ENCODE peak calls at places on chromosomes 11 and 22, in seven cellular contexts. O is mammary epithelial cell, C is neural progenitor cell, D is H9, W is K562, J is PC-3, V is SK-N-SH. S is an unnamed sample.

GRCh38 chr11:61751384-61751783 is 1.1 kb upstream of the MYRF start:
- DNase-seq in O (no peak), C (no peak), D (no peak), W (no peak), J (no peak), V (no peak), S (no peak)

GRCh38 chr11:6681949-6682348 is 1.2 kb downstream of the MRPL17 start:
- DNase-seq in O (peak), C (peak), D (no peak), W (peak), J (peak), V (peak), S (peak)

GRCh38 chr11:69075421-69076128 is 26.8 kb downstream of the TPCN2 start:
- DNase-seq in O (peak), C (no peak), D (no peak), W (no peak), J (peak), V (no peak), S (no peak)

GRCh38 chr11:61516191-61516590 is 7.6 kb downstream of the LRRC10B start:
- DNase-seq in O (no peak), C (peak), D (peak), W (peak), J (no peak), V (no peak), S (no peak)

GRCh38 chr11:8759634-8760033 is 77.0 kb downstream of the RPL27A start:
- DNase-seq in O (no peak), C (no peak), D (no peak), W (no peak), J (no peak), V (no peak), S (no peak)

GRCh38 chr22:30335236-30335635 is 8.5 kb upstream of the TBC1D10A start:
- DNase-seq in O (no peak), C (no peak), D (no peak), W (no peak), J (no peak), V (no peak), S (no peak)

GRCh38 chr11:116342148-116342547 is 430.6 kb downstream of the BUD13 start:
- DNase-seq in O (no peak), C (no peak), D (no peak), W (no peak), J (no peak), V (no peak), S (no peak)

GRCh38 chr11:35298369-35298768 is 121.0 kb downstream of the SLC1A2 start:
- DNase-seq in O (no peak), C (no peak), D (no peak), W (no peak), J (no peak), V (no peak), S (no peak)

GRCh38 chr22:45069925-45070324 is 60.1 kb upstream of the PHF21B start:
- DNase-seq in O (peak), C (no peak), D (no peak), W (no peak), J (peak), V (no peak), S (no peak)

GRCh38 chr11:74311352-74311926 is at the start of gene P4HA3:
- DNase-seq in O (peak), C (peak), D (peak), W (peak), J (peak), V (peak), S (no peak)

GRCh38 chr11:65111537-65112225 is at the start of gene TM7SF2:
- DNase-seq in O (peak), C (peak), D (peak), W (peak), J (peak), V (peak), S (peak)

DNA sequence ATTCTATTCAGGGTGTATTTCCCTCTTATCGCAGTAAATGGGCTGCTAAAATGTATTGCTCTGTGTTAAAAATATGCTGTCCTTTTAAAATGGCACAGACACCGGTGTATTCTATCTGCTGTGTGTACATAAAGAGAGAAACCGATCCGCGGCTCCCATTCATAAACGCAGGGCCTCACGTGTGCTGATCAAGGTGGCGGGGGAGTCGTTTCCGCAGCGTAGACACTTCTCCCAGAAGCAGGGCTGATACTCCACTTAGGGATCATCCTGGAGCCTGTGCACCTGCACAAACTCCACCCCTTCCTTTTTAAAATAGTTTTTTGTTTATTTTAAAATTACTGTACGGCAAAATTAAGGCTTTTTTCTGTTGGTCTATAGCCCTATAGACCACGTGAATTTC is 26.1 kb upstream of the IGSF9B start:
- DNase-seq in O (no peak), C (no peak), D (no peak), W (no peak), J (no peak), V (no peak), S (no peak)
- H3K4me2 ChIP-seq in O (no peak), C (no peak), D (no peak), W (no peak), J (no peak), V (no peak), S (no peak)

DNA sequence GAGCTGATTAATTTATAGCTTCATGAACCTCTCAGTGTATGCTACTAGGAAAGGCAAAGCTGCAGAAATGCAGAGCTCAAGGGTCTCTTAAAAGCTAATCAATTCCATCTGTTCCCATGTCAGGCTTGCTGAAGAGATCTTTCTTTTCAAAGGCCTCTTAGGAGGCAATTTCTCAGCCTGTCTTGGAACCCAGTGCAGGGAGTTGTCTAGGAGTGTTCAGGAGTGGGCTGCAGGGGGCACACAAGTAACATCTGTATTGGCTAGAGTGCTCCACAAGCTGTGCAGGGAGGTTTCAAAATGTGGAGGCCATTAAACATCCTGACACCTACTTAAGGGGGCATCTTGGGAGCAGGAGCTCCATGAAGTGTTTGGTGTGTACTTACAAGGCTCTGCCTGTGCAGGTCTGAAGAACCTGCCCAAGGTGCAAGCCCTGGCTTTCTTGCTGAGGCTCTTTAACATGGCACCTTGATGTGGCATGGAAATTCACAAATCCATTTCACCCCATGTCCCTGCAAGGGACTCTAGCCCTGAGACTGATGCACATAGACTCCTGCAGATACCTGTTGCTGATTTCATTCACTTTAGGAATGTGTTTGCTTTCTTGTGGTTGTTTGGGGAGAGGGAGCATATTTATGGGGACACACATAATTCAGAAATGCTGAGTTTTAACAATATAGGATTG is 134.7 kb downstream of the ME3 start:
- DNase-seq in O (no peak), C (peak), D (no peak), W (no peak), J (no peak), V (no peak), S (no peak)
- TF ChIP-seq CTCF in O (no peak), C (peak), D (peak), W (no peak), J (no peak), V (peak), S (no peak)

GRCh38 chr11:102610198-102610597 is 14.9 kb downstream of the MMP20 start:
- DNase-seq in O (no peak), C (no peak), D (no peak), W (no peak), J (no peak), V (no peak), S (no peak)

GRCh38 chr11:102614485-102614884 is 10.6 kb downstream of the MMP20 start:
- DNase-seq in O (no peak), C (no peak), D (no peak), W (no peak), J (peak), V (no peak), S (no peak)

GRCh38 chr11:102608699-102609098 is 16.4 kb downstream of the MMP20 start:
- DNase-seq in O (peak), C (no peak), D (no peak), W (no peak), J (peak), V (no peak), S (no peak)

GRCh38 chr11:102613455-102613854 is 11.7 kb downstream of the MMP20 start:
- DNase-seq in O (no peak), C (no peak), D (no peak), W (no peak), J (no peak), V (no peak), S (no peak)

DNA sequence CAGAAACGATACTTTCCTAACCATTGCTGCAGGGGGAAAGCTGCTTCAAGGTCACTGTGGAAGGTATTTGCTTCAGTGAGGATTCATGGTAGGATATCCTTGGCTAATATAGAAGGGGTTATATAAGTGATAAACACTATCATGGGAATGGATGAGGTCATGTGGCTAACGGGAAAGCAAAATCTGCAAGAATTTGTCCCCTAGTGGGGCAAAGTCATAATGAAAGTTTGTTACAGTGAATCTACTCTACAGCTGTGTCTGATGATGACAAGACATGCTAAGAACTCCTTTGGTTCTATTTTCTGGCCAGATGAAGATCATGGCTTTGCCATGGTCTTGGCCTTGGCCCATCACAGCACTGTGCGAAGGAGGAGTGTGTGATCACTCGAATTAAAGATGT is 13.8 kb downstream of the MMP20 start:
- DNase-seq in O (no peak), C (no peak), D (no peak), W (no peak), J (no peak), V (no peak), S (no peak)
- H3K4me2 ChIP-seq in O (no peak), C (no peak), D (no peak), W (no peak), J (no peak), V (no peak), S (no peak)

DNA sequence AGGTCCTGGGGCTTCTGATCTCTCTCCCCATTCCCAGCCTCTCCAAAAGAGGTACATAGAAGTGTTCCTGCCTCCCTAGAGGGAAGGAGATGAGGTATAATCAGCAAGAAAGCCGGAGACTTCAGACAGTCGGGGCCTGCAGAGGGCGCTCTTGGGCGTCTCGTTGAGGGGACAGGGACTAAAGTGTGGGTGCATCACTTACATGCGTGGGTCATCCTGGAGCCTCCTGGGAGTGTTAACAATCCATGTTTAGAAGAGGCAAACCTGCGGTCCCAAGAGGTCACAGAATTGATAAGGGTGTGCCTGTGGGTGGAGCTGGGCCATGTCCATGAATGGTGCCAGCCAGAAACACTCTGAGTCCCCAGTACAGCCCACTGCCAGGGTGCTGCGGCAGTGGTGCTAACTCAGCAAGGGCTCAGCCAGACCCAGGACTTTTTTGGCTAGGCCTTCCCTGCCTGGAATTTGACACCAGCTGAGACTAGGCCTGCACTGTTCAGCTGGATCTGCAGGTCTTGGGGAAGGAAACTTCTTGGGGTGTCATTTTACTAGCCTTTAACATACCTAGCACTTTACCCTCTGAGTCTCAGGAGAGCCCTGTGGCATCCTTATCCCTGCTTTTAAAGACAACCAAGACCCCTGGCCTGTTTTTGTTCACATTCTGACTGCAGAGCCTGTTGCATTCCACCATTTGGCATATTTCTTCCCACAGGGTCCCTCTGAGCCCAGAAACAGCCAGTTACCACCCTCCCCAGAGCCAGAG is 5.5 kb downstream of the YDJC start:
- DNase-seq in O (peak), C (peak), D (peak), W (peak), J (peak), V (peak), S (peak)
- TF ChIP-seq CTCF in O (peak), C (peak), D (peak), W (peak), J (peak), V (peak), S (peak)

DNA sequence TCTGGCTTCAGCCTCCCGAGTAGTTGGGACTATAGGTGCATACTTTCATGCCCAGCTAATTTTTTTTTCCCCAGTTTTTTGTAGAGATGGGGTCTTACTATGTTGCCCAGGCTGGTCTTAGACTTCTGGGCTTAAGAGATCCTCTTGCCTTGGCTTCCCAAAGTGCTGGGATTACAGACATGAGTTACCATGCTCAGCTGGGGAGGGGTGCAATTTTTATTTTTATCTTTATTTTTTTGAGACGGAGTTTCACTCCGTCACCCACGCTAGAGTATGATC is 49.7 kb upstream of the A4GALT start:
- DNase-seq in O (no peak), C (no peak), D (no peak), W (no peak), J (no peak), V (no peak), S (no peak)
- H3K4me2 ChIP-seq in O (no peak), C (no peak), D (no peak), W (peak), J (no peak), V (no peak), S (no peak)

GRCh38 chr22:37759281-37759680 is 48.5 kb upstream of the GCAT start:
- DNase-seq in O (no peak), C (no peak), D (no peak), W (no peak), J (no peak), V (no peak), S (no peak)

GRCh38 chr22:37757663-37758062 is 50.1 kb upstream of the GCAT start:
- DNase-seq in O (no peak), C (no peak), D (no peak), W (no peak), J (no peak), V (no peak), S (no peak)

GRCh38 chr22:37758698-37759097 is 49.0 kb upstream of the GCAT start:
- DNase-seq in O (no peak), C (no peak), D (no peak), W (no peak), J (no peak), V (no peak), S (no peak)

GRCh38 chr22:37762389-37762836 is 45.3 kb upstream of the GCAT start:
- DNase-seq in O (peak), C (no peak), D (no peak), W (peak), J (no peak), V (no peak), S (no peak)

GRCh38 chr22:37760152-37760551 is 47.6 kb upstream of the GCAT start:
- DNase-seq in O (no peak), C (no peak), D (no peak), W (no peak), J (no peak), V (no peak), S (no peak)
- TF ChIP-seq CTCF in O (no peak), C (no peak), D (no peak), W (no peak), J (no peak), V (no peak), S (no peak)

DNA sequence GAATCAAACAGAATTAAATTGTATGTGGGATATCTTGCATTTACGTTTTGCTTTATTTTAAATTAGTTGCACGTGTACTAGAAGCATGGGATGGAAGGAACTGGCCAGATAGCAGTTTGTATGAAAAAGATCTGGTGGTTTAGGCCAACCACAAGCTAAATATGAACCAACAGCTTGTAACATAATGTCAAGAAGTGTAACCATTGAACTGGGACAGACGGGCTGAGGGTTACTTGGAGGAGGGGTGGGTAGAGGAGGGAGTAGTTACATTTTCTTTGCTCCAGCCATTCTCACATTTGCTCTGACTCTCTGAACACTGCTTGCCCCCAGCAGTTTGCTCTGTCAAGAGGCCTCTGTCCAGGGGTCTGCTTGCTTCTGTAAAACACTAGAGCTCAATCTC is 31.7 kb upstream of the CXCR5 start:
- DNase-seq in O (no peak), C (no peak), D (no peak), W (no peak), J (no peak), V (no peak), S (no peak)
- H3K4me2 ChIP-seq in O (no peak), C (no peak), D (no peak), W (no peak), J (no peak), V (no peak), S (no peak)

DNA sequence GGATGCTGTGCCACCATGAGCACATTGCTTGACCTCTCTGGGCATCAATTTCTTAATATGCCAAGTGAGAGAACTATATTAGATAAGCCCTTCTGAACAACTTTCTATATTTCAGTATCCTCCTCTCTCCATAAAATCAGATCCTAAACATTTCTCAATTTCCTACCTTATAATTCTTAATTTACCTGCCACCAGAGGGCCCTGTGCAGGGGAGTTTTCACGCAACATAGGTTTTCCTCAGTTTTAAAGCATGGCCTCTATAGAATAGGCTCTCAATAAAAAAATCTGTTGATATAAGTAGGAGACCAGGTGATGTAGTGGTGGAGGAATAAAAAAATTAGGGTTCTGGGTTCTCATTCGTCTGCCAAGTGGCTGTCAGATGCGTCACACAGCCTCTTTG is 83.7 kb upstream of the DBX1 start:
- DNase-seq in O (no peak), C (no peak), D (no peak), W (no peak), J (peak), V (no peak), S (no peak)
- TF ChIP-seq CTCF in O (peak), C (peak), D (peak), W (peak), J (peak), V (peak), S (peak)

GRCh38 chr11:36449566-36450390 is 60.3 kb downstream of the TRAF6 start:
- DNase-seq in O (no peak), C (no peak), D (peak), W (no peak), J (no peak), V (no peak), S (no peak)
- H3K4me2 ChIP-seq in O (no peak), C (no peak), D (no peak), W (no peak), J (peak), V (peak), S (peak)

DNA sequence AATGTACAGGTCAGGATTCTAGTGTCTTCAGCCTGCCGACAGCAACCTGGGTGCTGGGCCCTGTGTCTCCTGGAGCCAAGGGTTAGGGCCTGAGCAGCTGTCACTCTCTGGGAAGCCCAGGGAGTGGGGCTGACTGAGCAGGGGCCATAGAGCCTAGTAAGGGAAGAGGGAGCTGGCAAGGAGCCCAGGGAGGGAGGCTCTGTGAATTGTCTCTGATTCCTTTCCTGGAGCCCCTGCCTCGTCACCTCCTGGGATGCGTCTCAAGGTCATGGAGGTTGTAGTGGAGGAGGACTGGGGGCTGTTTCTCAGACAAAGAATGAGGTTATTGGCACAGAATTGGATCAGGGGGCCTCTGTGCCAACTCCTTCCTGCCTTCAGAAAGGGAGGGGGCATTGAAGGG is 11.8 kb downstream of the SOX10 start:
- DNase-seq in O (no peak), C (no peak), D (no peak), W (no peak), J (no peak), V (no peak), S (no peak)
- TF ChIP-seq CTCF in O (no peak), C (no peak), D (no peak), W (no peak), J (no peak), V (no peak), S (no peak)

S was measured in DND-41.